ENCODE peak calls at places on chromosomes 16 and 17, in seven cellular contexts. Z is endothelial cell; T is body of pancreas; M is CD8-positive, alpha-beta T cell; N is prostate gland; S is esophagus squamous epithelium; L is heart left ventricle. A is an unnamed sample.

GRCh38 chr17:82518826-82519810 is at the start of gene FOXK2:
- DNase-seq in L (peak), M (peak), T (peak), S (peak), N (peak), Z (peak), A (peak)

GRCh38 chr16:17850626-17851265 is 380.0 kb upstream of the XYLT1 start:
- DNase-seq in S (no peak), Z (no peak), N (no peak), L (no peak), T (no peak), M (no peak), A (no peak)

GRCh38 chr17:69423450-69423849 is 9.0 kb downstream of the MAP2K6 start:
- DNase-seq in T (no peak), L (no peak), N (no peak), M (peak), S (no peak), Z (no peak), A (no peak)

GRCh38 chr16:56708821-56709685 is 20.9 kb upstream of the NUP93 start:
- DNase-seq in T (no peak), N (no peak), L (no peak), M (peak), Z (no peak), S (no peak), A (no peak)

GRCh38 chr16:4320030-4320429 is 4.2 kb downstream of the GLIS2 start:
- DNase-seq in S (no peak), N (no peak), L (peak), T (no peak), M (no peak), Z (no peak), A (no peak)

GRCh38 chr16:77285676-77286075 is 86.5 kb downstream of the SYCE1L start:
- DNase-seq in L (no peak), T (no peak), M (no peak), N (no peak), Z (no peak), S (no peak), A (no peak)

GRCh38 chr16:88466175-88466862 is 13.2 kb downstream of the ZFPM1 start:
- DNase-seq in L (no peak), N (no peak), T (no peak), M (no peak), Z (no peak), S (no peak), A (no peak)

GRCh38 chr16:22077700-22078313 is 14.5 kb upstream of the VWA3A start:
- DNase-seq in M (peak), L (no peak), T (peak), N (peak), Z (peak), S (no peak), A (peak)

GRCh38 chr17:61155590-61156181 is 244.0 kb upstream of the TBX2 start:
- DNase-seq in L (no peak), N (no peak), M (no peak), T (no peak), Z (no peak), S (no peak), A (no peak)

GRCh38 chr17:235831-236640 is 54.6 kb upstream of the DOC2B start:
- DNase-seq in N (no peak), S (no peak), Z (no peak), T (no peak), M (no peak), L (peak), A (no peak)

GRCh38 chr16:27959914-27960313 is 103.6 kb downstream of the GSG1L start:
- DNase-seq in T (no peak), M (no peak), Z (no peak), L (no peak), N (no peak), S (no peak), A (no peak)

GRCh38 chr17:45282683-45283644 is 21.1 kb upstream of the SPATA32 start:
- DNase-seq in S (no peak), M (no peak), L (no peak), T (no peak), Z (no peak), N (no peak), A (no peak)

GRCh38 chr17:70968302-70968701 is 799.0 kb downstream of the KCNJ2 start:
- DNase-seq in T (no peak), N (no peak), M (no peak), Z (no peak), S (no peak), L (no peak), A (no peak)

GRCh38 chr17:67637901-67638641 is 79.7 kb upstream of the NOL11 start:
- DNase-seq in L (no peak), Z (no peak), M (no peak), T (peak), N (peak), S (no peak), A (no peak)

GRCh38 chr16:86424968-86425367 is 85.4 kb upstream of the FOXF1 start:
- DNase-seq in N (no peak), M (no peak), Z (no peak), T (no peak), L (no peak), S (no peak), A (no peak)

GRCh38 chr16:4393243-4393606 is 21.6 kb downstream of the VASN start:
- DNase-seq in S (no peak), T (no peak), M (no peak), L (no peak), N (no peak), Z (no peak), A (no peak)

GRCh38 chr17:32318071-32318470 is 23.9 kb downstream of the C17orf75 start:
- DNase-seq in Z (no peak), N (no peak), S (no peak), L (no peak), T (no peak), M (no peak), A (no peak)

GRCh38 chr16:2663553-2664521 is 18.5 kb upstream of the KCTD5 start:
- DNase-seq in T (no peak), Z (no peak), L (no peak), N (peak), M (no peak), S (no peak), A (no peak)

GRCh38 chr16:13307861-13308260 is 406.5 kb downstream of the SHISA9 start:
- DNase-seq in N (no peak), T (no peak), S (no peak), Z (no peak), L (no peak), M (no peak), A (no peak)

GRCh38 chr17:1999557-2000251 is 25.4 kb downstream of the RTN4RL1 start:
- DNase-seq in Z (peak), M (no peak), L (peak), N (peak), S (no peak), T (peak), A (no peak)

DNA sequence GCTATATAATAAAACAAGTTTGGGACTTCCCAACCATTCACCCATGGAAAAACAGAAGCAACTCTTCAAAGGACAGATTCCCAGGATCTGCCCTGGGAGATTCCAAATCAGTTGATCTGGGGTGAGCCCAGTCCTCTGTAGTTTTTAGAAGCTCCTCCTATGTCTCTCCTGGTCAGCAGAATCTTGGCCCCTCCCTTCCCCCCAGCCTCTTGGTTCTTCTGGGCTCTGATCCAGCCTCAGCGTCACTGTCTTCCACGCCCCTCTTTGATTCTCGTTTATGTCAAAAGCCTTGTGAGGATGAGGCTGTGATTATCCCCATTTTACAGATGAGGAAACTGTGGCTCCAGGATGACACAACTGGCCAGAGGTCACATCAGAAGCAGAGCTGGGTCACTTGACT is 903 bp upstream of the CDH5 start:
- DNase-seq in S (no peak), L (peak), M (no peak), Z (no peak), T (no peak), N (no peak), A (no peak)
- TF ChIP-seq CTCF in S (no peak), L (no peak), M (no peak), Z (no peak), T (no peak), N (no peak), A (no peak)

GRCh38 chr17:75524971-75525805 is at the start of gene LLGL2:
- DNase-seq in T (peak), M (peak), S (peak), Z (peak), N (peak), L (peak), A (peak)
- TF ChIP-seq CTCF in T (peak), M (no peak), S (peak), Z (no peak), N (peak), L (peak), A (no peak)

DNA sequence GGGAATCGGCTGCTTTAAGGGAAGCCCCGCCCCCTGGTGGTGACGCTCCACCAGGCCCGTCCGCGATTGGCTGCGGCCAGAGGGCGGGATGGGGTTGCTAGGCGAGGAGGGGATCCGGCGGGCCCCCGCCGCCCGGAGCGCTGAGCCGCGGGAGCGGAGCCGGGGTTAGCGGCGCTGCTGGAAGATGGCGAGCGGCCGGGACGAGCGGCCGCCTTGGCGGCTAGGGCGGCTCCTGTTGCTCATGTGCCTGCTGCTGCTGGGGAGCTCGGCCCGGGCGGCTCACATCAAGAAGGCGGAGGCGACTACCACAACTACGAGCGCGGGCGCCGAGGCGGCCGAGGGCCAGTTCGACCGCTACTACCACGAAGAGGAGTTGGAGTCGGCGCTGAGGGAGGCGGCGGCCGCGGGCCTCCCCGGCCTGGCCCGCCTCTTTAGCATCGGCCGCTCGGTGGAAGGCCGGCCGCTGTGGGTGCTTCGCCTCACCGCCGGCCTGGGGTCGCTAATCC is at the start of gene CPD:
- DNase-seq in M (peak), L (peak), S (peak), T (peak), N (peak), Z (peak), A (peak)
- TF ChIP-seq CTCF in M (no peak), L (peak), S (peak), T (no peak), N (peak), Z (peak), A (no peak)

DNA sequence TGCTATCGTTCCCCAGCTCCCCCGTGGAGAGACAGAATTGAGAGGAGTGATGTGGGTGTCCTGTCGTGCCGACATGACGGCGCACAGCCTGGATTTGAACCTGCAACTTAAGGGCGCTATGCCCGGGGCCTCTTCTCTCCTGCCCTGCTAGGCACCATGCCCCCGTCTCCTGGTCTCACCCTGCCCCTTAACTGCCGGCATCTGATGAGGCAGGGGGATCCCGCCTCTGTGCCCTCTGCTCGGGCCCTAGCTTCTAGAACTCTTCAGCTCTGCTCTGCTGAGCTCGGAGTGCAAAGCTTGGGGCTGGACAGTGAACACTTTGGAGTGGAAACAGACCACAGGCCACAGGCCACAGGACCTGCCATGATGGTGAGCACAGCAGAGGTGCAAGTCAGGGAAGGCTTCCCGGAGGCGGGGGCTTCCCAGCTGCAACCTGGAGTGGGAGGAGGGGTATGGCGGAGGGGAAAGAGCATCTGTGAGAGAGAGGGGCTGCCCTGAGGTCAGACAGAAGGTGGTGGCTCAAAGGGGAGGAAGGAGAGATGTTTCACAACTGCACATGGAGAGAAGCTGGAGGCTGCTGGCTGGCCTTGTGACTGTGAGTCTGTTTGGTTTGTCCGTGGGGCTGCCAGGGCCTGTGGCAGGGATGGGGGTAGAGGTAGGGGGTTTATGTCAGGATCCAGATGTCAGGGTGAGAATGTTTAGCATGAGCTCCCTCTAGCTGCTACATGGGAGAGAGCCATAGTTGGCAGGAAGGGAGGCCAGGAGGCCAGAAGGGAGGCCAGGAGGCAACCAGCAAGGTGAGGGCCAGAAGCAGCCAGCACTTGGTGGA is 107.8 kb downstream of the CRLF3 start:
- DNase-seq in Z (no peak), T (no peak), N (no peak), S (no peak), L (peak), M (no peak), A (no peak)
- TF ChIP-seq CTCF in Z (no peak), T (no peak), N (no peak), S (no peak), L (no peak), M (no peak), A (no peak)

DNA sequence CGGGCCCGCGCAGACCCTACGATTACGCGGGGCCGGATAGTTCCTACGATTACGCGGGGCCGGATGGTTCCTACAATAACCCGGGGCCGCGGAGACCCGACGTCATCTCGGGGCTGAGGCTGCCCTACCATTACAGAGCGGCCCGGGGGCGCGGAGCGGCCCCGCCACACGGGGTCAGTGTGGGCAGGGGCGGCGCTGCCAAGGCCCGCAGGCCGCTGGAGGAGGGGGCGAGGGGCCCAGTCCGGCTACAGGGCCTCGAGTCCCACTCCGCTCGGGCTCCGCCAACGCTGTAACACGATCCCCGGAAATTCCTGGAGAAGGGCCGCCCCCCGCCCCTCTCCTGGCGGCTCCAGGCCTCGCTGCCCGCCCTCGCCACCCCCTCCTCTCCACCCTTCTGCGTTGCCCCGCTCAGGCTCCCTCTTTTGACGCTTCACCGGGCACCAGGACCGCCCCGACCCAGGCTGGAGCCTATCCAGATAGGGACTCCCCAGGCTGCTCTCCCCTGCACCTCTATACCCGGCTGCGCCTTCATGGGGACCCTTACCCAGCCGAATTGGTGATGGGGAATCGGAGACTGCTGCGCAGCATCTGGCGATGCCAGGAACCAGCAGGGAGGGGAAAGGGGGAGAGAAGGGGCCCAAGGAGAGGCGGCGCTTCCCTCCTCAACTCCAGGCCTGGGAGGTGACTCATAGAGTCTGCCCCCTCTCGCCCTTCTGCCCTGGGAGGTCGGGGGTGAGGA is at the start of gene RAB34:
- DNase-seq in S (no peak), N (peak), L (peak), Z (peak), M (peak), T (no peak), A (peak)
- TF ChIP-seq CTCF in S (peak), N (no peak), L (peak), Z (no peak), M (no peak), T (no peak), A (no peak)

GRCh38 chr16:57828272-57829161 is 26.2 kb upstream of the KIFC3 start:
- DNase-seq in Z (no peak), T (no peak), S (no peak), N (no peak), L (no peak), M (no peak), A (no peak)
- TF ChIP-seq CTCF in Z (peak), T (no peak), S (no peak), N (no peak), L (no peak), M (no peak), A (no peak)

DNA sequence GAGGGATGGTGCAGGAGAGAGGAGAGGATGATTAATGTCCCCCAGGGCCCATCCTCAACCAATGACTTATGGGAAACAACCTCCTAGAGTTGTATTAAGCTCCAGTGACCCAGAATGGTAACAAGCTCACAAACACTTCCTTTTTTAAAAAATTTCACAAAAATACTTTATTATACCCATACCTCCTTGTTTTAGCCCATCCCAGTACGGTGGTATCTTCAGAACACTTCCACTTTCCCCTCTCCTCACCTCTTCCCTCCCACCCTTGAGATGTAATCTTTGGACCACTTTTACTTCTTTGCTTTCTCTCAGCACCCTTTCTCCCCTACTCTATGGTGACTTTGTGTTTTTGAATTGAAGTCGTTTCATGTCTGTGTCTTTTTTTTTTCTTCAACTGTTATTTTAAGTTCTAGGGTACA is 124.3 kb downstream of the PRKCB start:
- DNase-seq in Z (no peak), M (no peak), S (no peak), N (no peak), T (no peak), L (no peak), A (no peak)
- TF ChIP-seq CTCF in Z (no peak), M (no peak), S (no peak), N (no peak), T (no peak), L (no peak), A (no peak)

DNA sequence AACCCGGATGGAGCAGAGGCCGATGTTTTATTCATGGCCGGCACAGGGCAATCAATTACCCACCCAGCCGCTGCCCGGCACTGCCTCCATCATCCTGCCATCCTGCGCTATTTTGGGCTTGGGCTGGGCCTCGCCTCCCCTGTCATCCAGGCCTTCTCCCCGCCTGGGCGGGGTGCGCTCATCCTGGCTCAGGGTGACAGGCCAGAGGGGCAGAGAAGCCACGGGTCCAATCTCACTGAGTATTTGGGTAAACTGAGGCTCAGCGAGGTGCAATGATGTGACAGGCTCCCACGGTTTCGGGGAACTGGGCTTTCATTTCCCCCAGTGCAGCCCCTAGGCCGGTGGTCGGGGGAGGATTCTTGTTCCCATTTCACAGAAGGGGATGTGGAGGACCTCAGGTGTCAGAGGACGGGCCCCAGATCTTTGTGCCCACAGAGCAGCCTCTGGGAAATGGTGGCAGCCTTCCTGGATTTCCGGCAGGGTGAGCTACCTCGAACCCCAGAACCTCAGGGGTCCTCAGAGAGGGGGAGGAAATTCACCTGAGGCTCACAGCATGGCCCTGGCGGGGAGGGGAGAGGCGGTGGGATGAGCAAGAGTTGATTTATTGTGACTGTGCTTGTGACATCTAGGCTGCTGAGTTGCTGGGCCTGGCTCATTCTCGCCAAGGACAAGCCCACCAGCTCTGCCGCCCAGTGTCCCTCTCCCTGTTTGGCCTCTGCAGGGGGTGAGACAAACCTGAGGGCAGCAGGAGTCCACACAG is 23.8 kb upstream of the KCNJ12 start:
- DNase-seq in S (no peak), Z (no peak), N (no peak), L (peak), M (no peak), T (no peak), A (no peak)
- TF ChIP-seq CTCF in S (no peak), Z (no peak), N (no peak), L (no peak), M (no peak), T (no peak), A (no peak)

A was measured in activated B cell treated with CpG ODN at 0.5 μM for 24 hours.